ENCODE peak calls at places on chromosomes 16 and 17, in six cellular contexts. M, J, L, Y, K and A are unnamed samples.

GRCh38 chr17:70320642-70321345 is 151.5 kb downstream of the KCNJ2 start:
- DNase-seq in M (no peak), J (no peak), L (no peak), Y (peak; percentile 66), K (no peak), A (no peak)

GRCh38 chr16:8712589-8713361 is 38.4 kb downstream of the ABAT start:
- DNase-seq in M (no peak), J (no peak), L (no peak), Y (no peak), K (no peak), A (no peak)

GRCh38 chr17:17724307-17724921 is 43.2 kb downstream of the RAI1 start:
- DNase-seq in M (no peak), J (no peak), L (peak; percentile 77), Y (no peak), K (no peak), A (no peak)

GRCh38 chr16:69187387-69187890 is 475 bp downstream of the SNTB2 start:
- DNase-seq in M (peak; percentile 66), J (peak; percentile 21), L (peak; percentile 60), Y (peak; percentile 57), K (peak; percentile 60), A (peak; percentile 82)

GRCh38 chr17:31533546-31534155 is 142.2 kb downstream of the RAB11FIP4 start:
- DNase-seq in M (no peak), J (no peak), L (peak; percentile 44), Y (no peak), K (peak; percentile 40), A (no peak)

GRCh38 chr17:77601054-77601979 is 357.2 kb upstream of the TNRC6C start:
- DNase-seq in M (no peak), J (no peak), L (no peak), Y (no peak), K (peak; percentile 14), A (peak; percentile 65)

GRCh38 chr16:88630433-88630832 is 7.9 kb upstream of the IL17C start:
- DNase-seq in M (no peak), J (no peak), L (no peak), Y (no peak), K (no peak), A (no peak)

GRCh38 chr17:45291170-45291805 is 25.5 kb downstream of the MAP3K14 start:
- DNase-seq in M (no peak), J (no peak), L (no peak), Y (peak; percentile 80), K (no peak), A (no peak)

GRCh38 chr16:88534731-88535141 is 35.5 kb upstream of the ZC3H18 start:
- DNase-seq in M (no peak), J (no peak), L (no peak), Y (peak; percentile 55), K (no peak), A (no peak)

GRCh38 chr17:79150799-79151198 is 76.2 kb downstream of the ENGASE start:
- DNase-seq in M (no peak), J (no peak), L (no peak), Y (no peak), K (no peak), A (no peak)

GRCh38 chr16:1193825-1194581 is 31.1 kb downstream of the TPSG1 start:
- DNase-seq in M (no peak), J (no peak), L (no peak), Y (no peak), K (no peak), A (no peak)

GRCh38 chr17:56540791-56541190 is 52.7 kb upstream of the NOG start:
- DNase-seq in M (no peak), J (no peak), L (no peak), Y (no peak), K (no peak), A (no peak)

GRCh38 chr16:55282441-55282840 is 41.6 kb upstream of the IRX6 start:
- DNase-seq in M (no peak), J (no peak), L (no peak), Y (no peak), K (no peak), A (no peak)

GRCh38 chr17:42179335-42179734 is 1.6 kb downstream of the KCNH4 start:
- DNase-seq in M (no peak), J (no peak), L (no peak), Y (no peak), K (no peak), A (no peak)

GRCh38 chr17:42180411-42180921 is 476 bp downstream of the KCNH4 start:
- DNase-seq in M (no peak), J (no peak), L (no peak), Y (no peak), K (no peak), A (no peak)

GRCh38 chr17:42181851-42182207 is 887 bp upstream of the KCNH4 start:
- DNase-seq in M (no peak), J (no peak), L (no peak), Y (no peak), K (no peak), A (no peak)

GRCh38 chr17:42179911-42180410 is 981 bp downstream of the KCNH4 start:
- DNase-seq in M (no peak), J (peak; percentile 16), L (no peak), Y (no peak), K (peak; percentile 38), A (no peak)

DNA sequence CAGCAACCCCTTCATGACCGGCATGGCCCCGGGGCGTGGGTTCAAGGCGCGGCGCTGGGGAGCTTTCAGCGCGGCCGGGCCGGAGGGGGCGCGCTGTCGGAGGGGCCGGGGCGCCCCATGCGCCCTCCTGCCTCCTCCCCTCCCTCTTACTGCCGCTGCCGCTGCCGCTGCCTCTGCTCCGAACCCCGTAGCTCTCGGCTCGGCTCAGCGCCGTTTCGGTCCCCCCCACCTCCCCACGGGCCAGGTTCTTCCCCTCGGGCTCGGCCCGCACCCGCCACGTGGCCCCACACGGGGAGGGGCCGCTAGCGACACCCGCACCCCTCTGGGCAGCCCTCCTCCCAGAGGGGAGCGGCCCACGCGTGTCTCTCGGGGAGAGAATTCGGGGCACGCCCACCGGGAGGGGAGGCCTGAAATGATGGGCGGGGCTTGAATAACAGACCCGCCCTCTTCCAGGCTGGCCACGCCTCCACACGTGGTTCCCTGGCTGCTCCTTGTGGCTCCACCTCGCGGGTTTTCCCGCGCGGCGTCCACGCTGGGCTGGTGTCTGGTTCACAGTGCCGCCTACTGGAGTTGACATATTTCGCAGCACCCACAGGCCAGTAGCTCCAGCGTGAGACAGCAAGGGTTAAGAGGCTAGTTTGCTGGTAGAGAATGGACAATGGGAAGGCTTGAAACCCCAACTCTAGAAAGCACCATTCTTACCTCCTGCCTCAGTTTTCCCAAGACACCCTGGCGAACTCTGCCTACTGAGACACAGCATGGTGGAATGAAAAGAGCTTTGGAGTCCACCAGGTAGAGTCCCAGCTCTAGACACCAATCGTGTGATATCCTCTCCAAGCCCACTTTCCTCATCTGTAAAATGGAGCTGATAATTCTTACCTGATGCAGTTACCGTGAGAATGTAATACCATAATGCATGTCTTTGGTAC is at the start of gene KCNH4:
- DNase-seq in M (no peak), J (peak; percentile 38), L (peak; percentile 61), Y (peak; percentile 86), K (peak; percentile 81), A (peak; percentile 79)
- TF ChIP-seq POLR2AphosphoS5 in M (no peak), J (no peak), L (no peak), Y (no peak), K (no peak), A (no peak)

DNA sequence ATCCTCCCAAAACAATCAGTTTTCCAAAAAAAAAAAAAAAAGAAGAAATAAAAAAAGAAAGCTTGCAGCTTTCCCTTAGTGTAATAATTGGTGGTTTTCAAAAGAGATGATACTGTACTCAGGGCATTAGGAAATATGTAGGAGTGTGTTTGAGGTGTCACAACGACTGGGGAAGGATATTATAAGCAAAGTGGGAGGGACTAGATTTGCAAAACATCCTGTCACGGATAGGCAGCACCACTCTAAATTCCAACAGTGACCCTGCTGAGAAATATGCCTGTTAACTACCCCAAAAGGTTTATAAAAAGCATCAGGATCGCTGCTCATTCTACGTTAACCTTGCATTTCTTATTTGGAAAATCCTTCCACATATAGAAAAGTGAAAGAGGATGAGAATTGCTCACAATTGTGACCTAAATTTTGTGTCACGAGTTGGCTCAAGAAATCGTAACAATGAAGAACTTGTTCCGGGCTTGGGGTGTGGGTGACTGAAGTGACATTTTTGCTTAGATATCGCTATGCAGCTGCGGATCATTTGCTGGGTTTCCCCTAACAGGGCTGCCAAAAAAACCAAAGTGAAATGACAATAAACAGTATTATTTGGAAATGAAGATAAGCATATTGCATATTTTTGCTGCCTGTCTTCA is 51.6 kb downstream of the N4BP1 start:
- DNase-seq in M (no peak), J (no peak), L (peak; percentile 25), Y (no peak), K (no peak), A (no peak)
- H3K4me3 ChIP-seq in M (no peak overlapping the region), J (no peak overlapping the region), L (no peak overlapping the region), Y (peak overlapping the region; percentile 22), K (no peak overlapping the region), A (no peak overlapping the region)

DNA sequence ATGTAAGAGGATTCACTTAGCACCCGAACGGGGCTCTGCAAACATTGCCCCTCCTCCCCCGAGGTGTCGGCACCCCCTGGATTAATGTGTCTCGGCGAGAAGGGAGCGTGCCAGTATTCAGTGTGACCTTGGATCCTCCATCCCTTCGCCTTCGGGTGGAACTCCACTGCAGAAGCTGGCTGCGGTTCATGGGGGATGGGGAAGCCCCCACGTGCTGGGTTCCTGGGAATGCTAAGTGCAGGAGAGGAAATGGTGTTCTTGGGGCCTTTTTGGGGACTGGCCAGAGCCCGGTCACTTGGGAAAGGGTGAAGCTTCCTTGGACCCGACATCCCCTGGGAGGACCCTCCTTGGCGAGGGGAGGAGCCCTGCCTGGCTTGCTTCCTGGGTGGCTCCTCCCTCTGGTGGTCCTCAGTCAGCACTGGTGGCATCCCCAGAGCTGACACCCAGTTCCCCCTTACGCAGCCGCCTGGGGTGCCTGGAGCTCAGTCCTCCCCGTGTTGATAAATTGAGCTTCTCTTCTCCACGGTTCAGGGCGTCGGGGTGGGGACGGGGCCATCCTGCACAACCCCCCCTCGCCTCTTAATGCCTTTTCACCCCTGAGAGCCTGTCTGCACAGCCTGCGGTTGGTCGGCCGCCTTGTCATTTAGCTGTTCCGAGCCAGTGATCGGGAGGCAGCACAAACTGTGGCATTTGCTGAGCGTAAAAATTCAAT is 30.8 kb upstream of the GSE1 start:
- DNase-seq in M (no peak), J (no peak), L (no peak), Y (no peak), K (no peak), A (no peak)
- H3K4me1 ChIP-seq in M (peaks cover 8% of the 10 kb centered on the region), J (no peaks in the 10 kb centered on the region), L (no peaks in the 10 kb centered on the region), Y (peaks cover 53% of the 10 kb centered on the region), K (peaks cover 10% of the 10 kb centered on the region), A (peaks cover 96% of the 10 kb centered on the region)

GRCh38 chr16:16171332-16171919 is 51.9 kb downstream of the ABCC6 start:
- DNase-seq in M (no peak), J (no peak), L (no peak), Y (no peak), K (no peak), A (no peak)

GRCh38 chr16:16178455-16179162 is 44.7 kb downstream of the ABCC6 start:
- DNase-seq in M (no peak), J (no peak), L (no peak), Y (no peak), K (no peak), A (no peak)

GRCh38 chr16:16172991-16173390 is 50.3 kb downstream of the ABCC6 start:
- DNase-seq in M (no peak), J (no peak), L (no peak), Y (no peak), K (no peak), A (no peak)

GRCh38 chr16:16176328-16176727 is 47.0 kb downstream of the ABCC6 start:
- DNase-seq in M (no peak), J (no peak), L (no peak), Y (no peak), K (no peak), A (no peak)

DNA sequence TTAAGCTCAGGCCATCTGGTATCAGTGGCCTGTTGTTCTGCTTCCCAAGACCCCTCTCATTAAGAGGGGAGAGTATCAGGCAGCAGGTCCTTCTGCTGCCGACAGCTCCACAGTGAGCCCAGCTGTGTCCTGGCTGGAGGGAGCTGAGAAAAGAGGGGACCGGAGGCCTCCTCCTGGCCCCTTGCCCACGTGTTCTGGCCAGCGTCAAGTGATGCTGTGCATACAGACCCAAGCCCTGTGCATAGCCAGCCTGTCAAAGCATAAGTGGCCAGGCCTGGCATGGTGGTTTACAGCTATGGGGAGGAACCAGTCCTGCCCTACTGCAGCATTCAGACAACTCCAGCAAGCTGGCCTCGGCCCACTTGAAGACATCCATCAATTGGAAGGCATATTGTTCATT is 48.0 kb downstream of the ABCC6 start:
- DNase-seq in M (no peak), J (no peak), L (no peak), Y (no peak), K (no peak), A (peak; percentile 94)
- TF ChIP-seq POLR2AphosphoS5 in M (no peak), J (no peak), L (no peak), Y (no peak), K (peak; percentile 5), A (peak; percentile 62)